ENCODE peak calls at places on chromosomes 12 and 14, in five cellular contexts. H is OCI-LY7, F is HCT116, L is fibroblast of lung, Y is endothelial cell of umbilical vein. I is an unnamed sample. For H3K36me3, the result is how much of the 10 kb centered on the place peaks cover.

GRCh38 chr12:16509411-16509810 is 96.6 kb downstream of the LMO3 start:
- DNase-seq in H (no peak), F (no peak), L (no peak), Y (no peak), I (no peak)

GRCh38 chr14:23326491-23327332 is 5.5 kb downstream of the PABPN1 start:
- DNase-seq in H (no peak), F (no peak), L (no peak), Y (no peak), I (no peak)

GRCh38 chr14:51157012-51157411 is 62.1 kb upstream of the TRIM9 start:
- DNase-seq in H (peak), F (peak), L (no peak), Y (peak), I (no peak)

GRCh38 chr14:89365071-89365801 is 51.8 kb downstream of the FOXN3 start:
- DNase-seq in H (peak), F (no peak), L (peak), Y (no peak), I (no peak)

GRCh38 chr12:75487310-75487709 is 6.8 kb downstream of the GLIPR1 start:
- DNase-seq in H (no peak), F (no peak), L (no peak), Y (no peak), I (no peak)

GRCh38 chr14:23382276-23382675 is 5.4 kb downstream of the CMTM5 start:
- DNase-seq in H (no peak), F (no peak), L (no peak), Y (no peak), I (no peak)

GRCh38 chr12:87866602-87867292 is 162.5 kb downstream of the C12orf50 start:
- DNase-seq in H (peak), F (peak), L (peak), Y (peak), I (no peak)

GRCh38 chr12:45730116-45730841 is 773 bp downstream of the ARID2 start:
- DNase-seq in H (peak), F (no peak), L (peak), Y (peak), I (peak)

GRCh38 chr12:44774815-44775411 is 101.2 kb downstream of the NELL2 start:
- DNase-seq in H (peak), F (peak), L (no peak), Y (peak), I (no peak)

GRCh38 chr12:22395666-22396065 is 61.2 kb upstream of the ST8SIA1 start:
- DNase-seq in H (no peak), F (no peak), L (no peak), Y (no peak), I (no peak)

GRCh38 chr12:102249073-102249854 is 51.6 kb upstream of the PMCH start:
- DNase-seq in H (no peak), F (no peak), L (peak), Y (peak), I (no peak)

GRCh38 chr12:25386823-25387134 is 136.1 kb upstream of the KRAS start:
- DNase-seq in H (peak), F (no peak), L (no peak), Y (no peak), I (no peak)

GRCh38 chr14:82999802-83000201 is 1466.1 kb upstream of the SEL1L start:
- DNase-seq in H (no peak), F (no peak), L (no peak), Y (no peak), I (no peak)

GRCh38 chr12:20711846-20712245 is 16.7 kb downstream of the SLCO1C1 start:
- DNase-seq in H (no peak), F (no peak), L (no peak), Y (no peak), I (peak)

GRCh38 chr12:23504641-23505399 is 444.6 kb downstream of the SOX5 start:
- DNase-seq in H (no peak), F (no peak), L (no peak), Y (no peak), I (no peak)

GRCh38 chr12:45986646-45987338 is 3.6 kb downstream of the SCAF11 start:
- DNase-seq in H (peak), F (no peak), L (peak), Y (no peak), I (no peak)

GRCh38 chr14:33950320-33951182 is at the start of gene EGLN3:
- DNase-seq in H (no peak), F (peak), L (peak), Y (peak), I (peak)

GRCh38 chr14:99807413-99808132 is 14.4 kb downstream of the EML1 start:
- DNase-seq in H (no peak), F (no peak), L (peak), Y (no peak), I (no peak)

GRCh38 chr14:74083784-74084276 is 423 bp downstream of the ALDH6A1 start:
- DNase-seq in H (peak), F (no peak), L (no peak), Y (no peak), I (no peak)

GRCh38 chr12:121796855-121797751 is 3.6 kb upstream of the RHOF start:
- DNase-seq in H (no peak), F (peak), L (peak), Y (peak), I (peak)

GRCh38 chr12:108759914-108760313 is 28.6 kb upstream of the CORO1C start:
- DNase-seq in H (no peak), F (no peak), L (no peak), Y (no peak), I (no peak)

GRCh38 chr12:113159937-113160336 is 10.4 kb downstream of the CFAP73 start:
- DNase-seq in H (no peak), F (no peak), L (no peak), Y (no peak), I (no peak)

GRCh38 chr12:14410841-14411569 is 45.5 kb downstream of the ATF7IP start:
- DNase-seq in H (no peak), F (no peak), L (peak), Y (peak), I (no peak)

GRCh38 chr14:67837011-67837624 is 17.5 kb downstream of the RAD51B start:
- DNase-seq in H (peak), F (peak), L (peak), Y (peak), I (peak)

GRCh38 chr12:32166510-32166909 is 59.9 kb downstream of the BICD1 start:
- DNase-seq in H (no peak), F (no peak), L (no peak), Y (no peak), I (no peak)

GRCh38 chr14:47772652-47773051 is 97.2 kb upstream of the MDGA2 start:
- DNase-seq in H (no peak), F (no peak), L (no peak), Y (no peak), I (no peak)

GRCh38 chr14:88834883-88835431 is 10.5 kb downstream of the TTC8 start:
- DNase-seq in H (no peak), F (no peak), L (peak), Y (peak), I (peak)

GRCh38 chr12:104422441-104422840 is 34.3 kb upstream of the CHST11 start:
- DNase-seq in H (no peak), F (no peak), L (peak), Y (no peak), I (peak)

GRCh38 chr12:105214141-105214540 is 21.8 kb downstream of the APPL2 start:
- DNase-seq in H (no peak), F (no peak), L (peak), Y (no peak), I (no peak)

GRCh38 chr12:97943359-97943758 is 480.8 kb downstream of the RMST start:
- DNase-seq in H (no peak), F (no peak), L (no peak), Y (no peak), I (no peak)

GRCh38 chr12:33605776-33606175 is 166.2 kb upstream of the SYT10 start:
- DNase-seq in H (peak), F (no peak), L (no peak), Y (no peak), I (no peak)
- TF ChIP-seq CTCF in H (peak), F (no peak), L (no peak), Y (no peak), I (peak)

GRCh38 chr12:12807970-12808702 is 5.0 kb upstream of the DDX47 start:
- DNase-seq in H (peak), F (no peak), L (peak), Y (peak), I (no peak)
- H3K27ac ChIP-seq in H (peak), F (no peak), L (peak), Y (peak), I (peak)

GRCh38 chr14:72404106-72404774 is 472.0 kb downstream of the RGS6 start:
- DNase-seq in H (no peak), F (no peak), L (no peak), Y (no peak), I (no peak)

GRCh38 chr14:72404998-72405397 is 472.8 kb downstream of the RGS6 start:
- DNase-seq in H (no peak), F (no peak), L (no peak), Y (no peak), I (no peak)

DNA sequence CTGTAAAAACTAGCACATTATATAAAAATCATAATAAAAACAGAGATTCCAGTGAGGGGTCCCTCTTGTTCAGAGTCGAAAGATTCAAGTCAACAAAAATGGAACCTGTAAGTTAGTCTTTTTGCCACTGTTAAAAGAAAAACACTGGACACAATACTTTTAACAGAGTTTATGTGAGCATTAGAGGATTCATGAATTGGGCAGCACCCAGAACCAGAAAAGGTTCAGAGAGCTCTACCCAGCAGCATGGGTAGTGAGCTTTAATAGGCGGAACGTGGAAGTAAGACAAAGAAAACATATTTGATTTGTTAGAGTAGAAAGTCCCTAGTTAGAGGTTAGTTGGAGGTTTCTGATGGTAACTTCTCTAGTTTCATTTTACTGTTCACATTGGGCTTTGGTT is 476.8 kb downstream of the RGS6 start:
- DNase-seq in H (no peak), F (no peak), L (no peak), Y (no peak), I (no peak)
- H3K36me3 ChIP-seq in H (under half), F (under half), L (under half), Y (under half), I (under half)

GRCh38 chr12:124661382-124661781 is 94.0 kb upstream of the NCOR2 start:
- DNase-seq in H (no peak), F (no peak), L (no peak), Y (no peak), I (no peak)
- TF ChIP-seq CTCF in H (no peak), F (no peak), L (peak), Y (no peak), I (peak)

DNA sequence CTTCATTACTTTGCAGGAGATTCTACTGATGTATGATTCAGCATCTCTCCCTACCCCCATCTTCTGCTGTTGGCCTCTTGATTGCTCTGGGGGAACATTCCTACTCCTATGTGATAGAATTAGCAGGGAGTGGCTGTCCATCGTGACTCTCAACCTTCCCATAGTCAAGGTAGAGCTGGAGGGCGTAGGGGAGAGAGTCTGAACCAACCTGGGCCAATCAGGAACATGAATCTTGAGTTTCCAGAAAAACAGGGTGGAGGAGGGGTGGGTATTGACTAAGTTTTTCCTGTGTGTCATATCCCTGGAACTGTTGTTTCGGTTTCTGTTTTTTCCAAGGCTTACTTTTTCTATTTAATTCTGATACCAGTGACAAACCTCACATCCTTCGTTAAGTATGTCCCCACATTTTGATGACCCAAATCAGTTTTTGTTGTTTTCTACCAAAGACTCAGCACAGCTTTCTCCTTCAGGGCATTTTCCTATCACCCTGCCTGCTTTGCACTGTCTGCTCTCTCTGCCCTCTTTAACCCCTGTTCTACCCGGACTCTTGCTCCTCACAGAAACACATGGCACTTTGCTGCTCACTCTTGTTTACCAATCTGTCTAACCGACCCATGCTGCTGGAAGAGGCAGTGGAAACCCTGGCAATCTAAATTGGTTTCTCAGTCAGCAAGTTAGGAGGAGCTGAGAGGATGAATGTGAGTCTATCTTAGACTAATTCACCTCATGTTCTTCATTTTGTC is 1428.3 kb downstream of the AACS start:
- DNase-seq in H (no peak), F (no peak), L (peak), Y (no peak), I (no peak)
- H3K27ac ChIP-seq in H (no peak), F (no peak), L (no peak), Y (no peak), I (no peak)

DNA sequence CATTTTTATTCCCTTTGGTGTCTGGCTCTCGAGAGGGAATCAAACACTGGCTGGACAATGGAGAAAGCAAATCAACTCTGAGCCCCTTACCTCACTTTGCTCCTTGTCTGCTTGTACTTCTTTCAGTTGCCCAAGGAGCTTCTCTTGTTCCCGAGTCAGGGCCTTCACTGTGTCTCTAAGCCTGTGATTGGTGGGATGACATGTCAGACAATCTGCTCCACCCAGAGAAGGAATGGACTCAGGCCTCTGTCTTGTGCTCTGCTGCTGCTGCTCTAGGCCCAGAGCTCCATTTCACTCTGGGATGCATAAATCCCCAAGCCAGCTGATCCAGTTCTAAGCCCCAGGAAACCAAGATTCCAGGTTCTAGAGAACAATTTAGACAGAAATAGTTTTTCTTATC is 7.6 kb downstream of the CALCOCO1 start:
- DNase-seq in H (no peak), F (no peak), L (no peak), Y (no peak), I (no peak)
- H3K36me3 ChIP-seq in H (under half), F (under half), L (under half), Y (under half), I (under half)

GRCh38 chr12:119964123-119964522 is 24.9 kb upstream of the BICDL1 start:
- DNase-seq in H (no peak), F (no peak), L (no peak), Y (no peak), I (no peak)

GRCh38 chr12:119957135-119957534 is 31.9 kb upstream of the BICDL1 start:
- DNase-seq in H (no peak), F (no peak), L (no peak), Y (no peak), I (no peak)

GRCh38 chr12:119956047-119956446 is 33.0 kb upstream of the BICDL1 start:
- DNase-seq in H (no peak), F (no peak), L (no peak), Y (no peak), I (no peak)

GRCh38 chr12:119964876-119965275 is 24.2 kb upstream of the BICDL1 start:
- DNase-seq in H (no peak), F (no peak), L (no peak), Y (no peak), I (no peak)

DNA sequence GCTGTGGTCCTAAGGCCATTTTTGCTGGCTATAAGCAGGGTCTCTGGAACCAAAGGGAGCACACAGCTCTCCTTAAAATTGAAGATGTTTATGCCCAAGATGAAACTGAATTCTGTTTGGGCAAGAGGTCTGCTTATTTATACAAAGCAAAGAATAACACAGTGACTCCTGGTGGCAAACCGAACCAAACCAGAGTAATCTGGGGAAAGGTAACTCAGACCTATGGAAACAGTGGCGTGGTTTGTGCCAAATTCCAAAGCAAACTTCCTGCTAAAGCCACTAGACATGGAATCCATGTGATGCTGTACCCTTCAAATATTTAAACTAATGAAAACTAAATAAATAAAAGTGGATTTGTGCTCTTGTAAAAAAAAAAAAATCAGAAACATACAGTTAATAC is 29.6 kb upstream of the BICDL1 start:
- DNase-seq in H (no peak), F (no peak), L (no peak), Y (no peak), I (no peak)
- TF ChIP-seq CTCF in H (no peak), F (no peak), L (no peak), Y (no peak), I (no peak)

DNA sequence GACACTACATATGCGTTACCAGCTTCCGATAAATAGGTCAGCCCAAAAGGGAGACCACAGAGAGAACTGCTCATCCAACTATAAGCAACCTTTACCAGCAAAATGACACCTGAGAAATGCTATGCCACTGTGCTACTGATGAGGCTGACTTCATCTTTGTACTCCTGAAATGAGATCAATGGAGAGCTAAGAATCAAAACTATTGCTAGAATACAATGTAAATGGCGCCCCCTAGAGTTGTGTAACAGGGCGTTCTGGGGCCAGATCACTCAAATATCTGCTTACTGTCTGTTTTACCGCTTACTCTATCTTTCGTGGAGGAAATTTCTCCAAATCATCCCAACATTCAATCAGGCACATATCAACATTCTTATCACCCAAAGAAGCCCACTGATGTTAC is 4.6 kb downstream of the ZNF384 start:
- DNase-seq in H (peak), F (peak), L (no peak), Y (peak), I (no peak)
- H3K27ac ChIP-seq in H (no peak), F (no peak), L (no peak), Y (no peak), I (no peak)

DNA sequence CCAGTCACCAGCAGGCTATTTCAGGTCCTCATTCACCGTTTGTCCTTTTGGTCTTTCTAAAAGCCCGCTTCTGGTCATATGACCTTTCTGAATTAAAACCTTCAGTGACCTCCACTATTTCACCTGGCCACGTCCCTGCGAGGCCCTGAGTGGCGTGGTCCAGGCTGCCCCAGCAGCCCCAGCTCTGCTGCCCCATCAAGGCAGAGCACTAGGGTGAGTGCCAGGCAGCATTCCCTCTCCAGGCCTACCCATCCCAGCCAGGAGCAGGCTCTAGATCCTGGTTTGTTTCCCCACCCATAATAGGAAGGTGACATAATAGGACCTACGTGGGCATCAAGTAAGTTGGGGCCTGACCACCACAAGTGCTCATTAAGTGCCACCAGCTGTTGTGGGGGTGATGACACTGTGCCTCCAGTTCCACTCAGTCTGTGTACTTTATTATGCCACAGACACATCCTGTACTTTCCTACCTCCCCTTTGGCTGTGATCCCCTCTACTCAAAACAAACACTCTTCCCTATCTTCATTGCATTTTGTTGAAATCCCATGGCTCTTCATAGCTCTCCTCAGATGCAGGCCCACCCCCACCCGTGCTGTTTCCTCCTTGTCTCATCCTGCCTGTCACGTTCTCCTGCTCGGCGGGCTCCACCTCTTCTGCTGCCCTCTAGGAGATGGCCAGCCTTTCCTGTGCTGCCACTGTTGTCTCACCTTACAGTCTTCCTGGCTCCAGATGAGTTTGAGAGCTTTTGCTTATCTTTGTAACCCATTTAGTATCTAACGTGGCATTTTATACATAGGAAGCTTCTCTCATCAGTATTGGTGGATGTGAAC is 21.4 kb downstream of the CKB start:
- DNase-seq in H (no peak), F (no peak), L (no peak), Y (no peak), I (no peak)
- H3K36me3 ChIP-seq in H (half or more), F (under half), L (under half), Y (under half), I (half or more)